ENCODE peak calls at places on chromosomes 5 and 9, in ten cellular contexts. V, R, L, X, K, C, H, A, J and Q are unnamed samples.

GRCh38 chr5:7210549-7210948 is 185.4 kb upstream of the ADCY2 start:
- DNase-seq in V (no peak), R (no peak), L (no peak), X (no peak), K (no peak), C (no peak), H (no peak), A (no peak), J (no peak), Q (no peak)

GRCh38 chr9:128550226-128550625 is 2.2 kb upstream of the SPTAN1 start:
- DNase-seq in V (no peak), R (no peak), L (no peak), X (no peak), K (no peak), C (no peak), H (no peak), A (no peak), J (no peak), Q (no peak)

GRCh38 chr9:16303506-16303905 is 567.0 kb downstream of the BNC2 start:
- DNase-seq in V (no peak), R (no peak), L (no peak), X (no peak), K (no peak), C (no peak), H (no peak), A (no peak), J (no peak), Q (no peak)

GRCh38 chr5:177361418-177362101 is 3.8 kb downstream of the RGS14 start:
- DNase-seq in V (no peak), R (no peak), L (peak), X (no peak), K (no peak), C (no peak), H (no peak), A (no peak), J (no peak), Q (no peak)

GRCh38 chr5:90983748-90984147 is 399.4 kb downstream of the ARRDC3 start:
- DNase-seq in V (no peak), R (no peak), L (no peak), X (no peak), K (no peak), C (no peak), H (no peak), A (no peak), J (no peak), Q (no peak)

GRCh38 chr9:77663754-77664153 is 15.6 kb upstream of the GNA14 start:
- DNase-seq in V (peak), R (no peak), L (no peak), X (no peak), K (no peak), C (no peak), H (no peak), A (no peak), J (no peak), Q (peak)

GRCh38 chr5:173371400-173371799 is 43.2 kb upstream of the STC2 start:
- DNase-seq in V (no peak), R (no peak), L (no peak), X (no peak), K (no peak), C (no peak), H (no peak), A (no peak), J (no peak), Q (no peak)

GRCh38 chr5:93598141-93598996 is 15.3 kb downstream of the NR2F1 start:
- DNase-seq in V (no peak), R (no peak), L (no peak), X (no peak), K (no peak), C (no peak), H (no peak), A (peak), J (no peak), Q (no peak)

GRCh38 chr9:70113403-70114022 is 69.9 kb downstream of the MAMDC2 start:
- DNase-seq in V (peak), R (peak), L (peak), X (no peak), K (peak), C (no peak), H (no peak), A (peak), J (peak), Q (peak)

GRCh38 chr9:99030082-99030481 is 74.8 kb upstream of the TGFBR1 start:
- DNase-seq in V (no peak), R (no peak), L (no peak), X (no peak), K (no peak), C (peak), H (no peak), A (no peak), J (peak), Q (peak)

GRCh38 chr5:464843-465590 is 22.0 kb downstream of the EXOC3 start:
- DNase-seq in V (no peak), R (no peak), L (no peak), X (no peak), K (no peak), C (no peak), H (no peak), A (peak), J (no peak), Q (no peak)

GRCh38 chr5:42583322-42583721 is 160.1 kb downstream of the GHR start:
- DNase-seq in V (peak), R (peak), L (peak), X (no peak), K (peak), C (peak), H (no peak), A (no peak), J (peak), Q (peak)

GRCh38 chr9:121150188-121150587 is 51.5 kb downstream of the RAB14 start:
- DNase-seq in V (no peak), R (no peak), L (no peak), X (no peak), K (no peak), C (no peak), H (no peak), A (no peak), J (no peak), Q (no peak)

GRCh38 chr5:28495876-28496275 is 1457.5 kb upstream of the CDH9 start:
- DNase-seq in V (no peak), R (no peak), L (no peak), X (no peak), K (no peak), C (no peak), H (no peak), A (no peak), J (no peak), Q (no peak)

GRCh38 chr9:130448035-130448624 is 3.4 kb downstream of the ASS1 start:
- DNase-seq in V (no peak), R (peak), L (peak), X (no peak), K (no peak), C (peak), H (no peak), A (peak), J (peak), Q (peak)

GRCh38 chr9:94829380-94830070 is 103.0 kb downstream of the AOPEP start:
- DNase-seq in V (no peak), R (no peak), L (peak), X (no peak), K (no peak), C (no peak), H (no peak), A (no peak), J (no peak), Q (no peak)

GRCh38 chr5:20166496-20166895 is 178.5 kb upstream of the CDH18 start:
- DNase-seq in V (no peak), R (peak), L (no peak), X (no peak), K (no peak), C (no peak), H (no peak), A (no peak), J (no peak), Q (no peak)

DNA sequence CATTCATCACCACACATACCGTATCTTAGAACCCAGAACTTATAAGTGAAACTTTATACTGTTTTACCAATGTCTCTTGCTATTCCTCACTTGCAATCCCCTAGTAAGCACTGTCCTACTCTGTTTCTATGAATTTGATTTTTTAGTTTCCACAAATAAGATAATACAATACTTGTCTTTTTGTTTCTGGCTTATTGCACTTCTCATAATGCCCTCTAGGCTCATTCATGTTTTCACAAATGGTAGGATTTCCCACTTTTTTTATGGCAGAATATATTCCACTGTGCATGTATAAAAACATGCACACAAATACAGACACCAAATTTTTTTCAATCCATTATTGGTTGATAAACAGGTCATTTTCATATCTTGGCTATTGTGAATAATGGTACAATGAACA is 1742.3 kb upstream of the NUDT12 start:
- DNase-seq in V (no peak), R (no peak), L (no peak), X (no peak), K (no peak), C (no peak), H (no peak), A (no peak), J (no peak), Q (no peak)
- TF ChIP-seq CTCF in V (no peak), R (peak), L (no peak), X (no peak), K (no peak), C (no peak), H (no peak), A (peak), J (no peak), Q (no peak)

DNA sequence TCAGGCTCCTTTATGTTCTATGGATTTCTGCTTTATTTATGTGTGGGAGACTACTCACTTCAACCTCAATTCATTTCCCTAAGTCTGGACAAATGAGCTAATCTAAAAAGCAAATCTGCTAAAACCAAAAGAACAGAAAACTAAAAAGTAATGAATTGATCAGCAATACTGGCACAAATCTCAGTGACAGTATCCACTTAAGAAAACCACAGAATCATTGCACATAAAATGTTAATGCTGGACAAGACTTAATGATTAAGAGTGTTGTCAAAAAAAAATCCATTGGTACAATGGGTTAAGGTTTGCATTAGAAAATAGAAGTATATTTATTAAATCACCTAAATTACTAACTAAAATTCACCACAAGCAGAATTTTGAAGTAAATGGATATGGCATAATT is 147.6 kb downstream of the EDIL3 start:
- DNase-seq in V (no peak), R (no peak), L (no peak), X (no peak), K (no peak), C (no peak), H (no peak), A (no peak), J (no peak), Q (no peak)
- TF ChIP-seq CTCF in V (no peak), R (no peak), L (no peak), X (no peak), K (no peak), C (no peak), H (no peak), A (no peak), J (no peak), Q (no peak)

DNA sequence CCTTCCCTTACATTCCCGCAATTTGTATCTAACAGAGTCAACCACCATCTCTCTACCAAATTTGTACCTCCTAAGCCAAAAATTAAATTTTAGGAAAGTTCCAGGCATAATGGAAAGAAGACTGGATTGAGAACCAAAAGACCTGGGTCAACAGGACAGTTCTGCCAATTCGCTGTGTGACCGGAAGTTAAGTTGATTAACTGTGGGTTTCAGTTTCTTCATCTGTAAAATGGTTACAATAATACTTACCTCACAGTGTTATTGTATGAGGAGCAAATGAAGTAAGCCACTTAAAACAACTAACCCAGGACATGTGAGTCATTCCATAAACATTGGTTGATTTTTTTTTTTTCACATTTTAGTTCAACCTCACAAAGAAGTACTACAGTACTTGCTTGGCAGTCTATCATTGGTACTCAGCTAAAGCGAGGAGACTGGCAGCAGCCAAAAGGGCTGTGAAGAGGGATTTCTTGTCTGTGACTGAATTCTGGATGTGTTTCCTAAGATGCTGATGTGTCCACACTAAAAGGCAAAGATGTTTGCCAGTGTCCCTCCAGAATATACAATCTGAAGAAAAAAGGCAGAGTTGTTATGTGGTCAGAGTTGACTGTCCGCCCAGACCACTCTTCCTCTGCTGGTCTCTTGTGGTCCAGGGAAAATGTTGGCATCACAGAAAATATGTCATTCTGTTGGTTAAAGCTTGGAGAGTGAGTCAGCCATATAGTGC is 198.6 kb downstream of the TLE1 start:
- DNase-seq in V (peak), R (no peak), L (no peak), X (no peak), K (no peak), C (no peak), H (no peak), A (no peak), J (peak), Q (peak)
- TF ChIP-seq CTCF in V (no peak), R (no peak), L (no peak), X (no peak), K (no peak), C (no peak), H (no peak), A (no peak), J (no peak), Q (no peak)

GRCh38 chr5:38783011-38783551 is 62.7 kb upstream of the OSMR start:
- DNase-seq in V (peak), R (no peak), L (no peak), X (no peak), K (no peak), C (peak), H (no peak), A (no peak), J (peak), Q (peak)
- TF ChIP-seq CTCF in V (no peak), R (no peak), L (no peak), X (no peak), K (peak), C (no peak), H (peak), A (no peak), J (no peak), Q (no peak)